ENCODE peak calls at places on chromosomes 12 and 14, in five cellular contexts. O, M, B, L and I are unnamed samples.

GRCh38 chr12:27539191-27539631 is 15.2 kb downstream of the PPFIBP1 start:
- DNase-seq in O (no peak), M (no peak), B (peak; percentile 85), L (no peak), I (no peak)

GRCh38 chr14:77022219-77022852 is 6.2 kb downstream of the IRF2BPL start:
- DNase-seq in O (no peak), M (no peak), B (no peak), L (peak; percentile 72), I (no peak)

GRCh38 chr14:59576332-59577294 is at the start of gene CCDC175:
- DNase-seq in O (peak; percentile 99), M (peak; percentile 60), B (peak; percentile 82), L (peak; percentile 92), I (peak; percentile 56)

GRCh38 chr14:76917759-76918175 is 91.6 kb downstream of the LRRC74A start:
- DNase-seq in O (no peak), M (no peak), B (no peak), L (no peak), I (no peak)

GRCh38 chr14:54947230-54947629 is 44.6 kb upstream of the GCH1 start:
- DNase-seq in O (no peak), M (no peak), B (no peak), L (no peak), I (no peak)

GRCh38 chr12:109715310-109716091 is 1.9 kb downstream of the FAM222A start:
- DNase-seq in O (peak; percentile 69), M (no peak), B (no peak), L (peak; percentile 54), I (no peak)

GRCh38 chr14:95204705-95205104 is 47.4 kb upstream of the DICER1 start:
- DNase-seq in O (no peak), M (no peak), B (no peak), L (no peak), I (no peak)

GRCh38 chr14:68668531-68668930 is 124.3 kb downstream of the ZFP36L1 start:
- DNase-seq in O (no peak), M (no peak), B (no peak), L (no peak), I (no peak)

GRCh38 chr12:3604750-3605638 is 114.0 kb downstream of the PRMT8 start:
- DNase-seq in O (peak; percentile 39), M (no peak), B (no peak), L (peak; percentile 53), I (no peak)

GRCh38 chr14:61925043-61925442 is 162.8 kb downstream of the SNAPC1 start:
- DNase-seq in O (peak; percentile 56), M (peak; percentile 18), B (peak; percentile 36), L (no peak), I (peak; percentile 15)

GRCh38 chr12:131830335-131831020 is 2.3 kb downstream of the MMP17 start:
- DNase-seq in O (peak; percentile 88), M (peak; percentile 23), B (peak; percentile 83), L (peak; percentile 53), I (peak; percentile 64)

GRCh38 chr12:67441736-67442346 is 172.7 kb downstream of the CAND1 start:
- DNase-seq in O (peak; percentile 86), M (peak; percentile 61), B (peak; percentile 81), L (peak; percentile 95), I (peak; percentile 48)

GRCh38 chr12:116368196-116369194 is 91.0 kb upstream of the MED13L start:
- DNase-seq in O (no peak), M (no peak), B (peak; percentile 33), L (peak; percentile 72), I (no peak)

GRCh38 chr12:116366824-116367223 is 89.3 kb upstream of the MED13L start:
- DNase-seq in O (no peak), M (no peak), B (no peak), L (no peak), I (no peak)

GRCh38 chr12:116365606-116366455 is 88.3 kb upstream of the MED13L start:
- DNase-seq in O (no peak), M (no peak), B (no peak), L (peak; percentile 49), I (no peak)

GRCh38 chr12:116365114-116365513 is 87.6 kb upstream of the MED13L start:
- DNase-seq in O (no peak), M (no peak), B (no peak), L (no peak), I (no peak)

GRCh38 chr12:116366456-116366776 is 88.9 kb upstream of the MED13L start:
- DNase-seq in O (peak; percentile 21), M (no peak), B (no peak), L (no peak), I (no peak)
- TF ChIP-seq CTCF in O (no peak), M (no peak), B (no peak), L (no peak), I (no peak)

DNA sequence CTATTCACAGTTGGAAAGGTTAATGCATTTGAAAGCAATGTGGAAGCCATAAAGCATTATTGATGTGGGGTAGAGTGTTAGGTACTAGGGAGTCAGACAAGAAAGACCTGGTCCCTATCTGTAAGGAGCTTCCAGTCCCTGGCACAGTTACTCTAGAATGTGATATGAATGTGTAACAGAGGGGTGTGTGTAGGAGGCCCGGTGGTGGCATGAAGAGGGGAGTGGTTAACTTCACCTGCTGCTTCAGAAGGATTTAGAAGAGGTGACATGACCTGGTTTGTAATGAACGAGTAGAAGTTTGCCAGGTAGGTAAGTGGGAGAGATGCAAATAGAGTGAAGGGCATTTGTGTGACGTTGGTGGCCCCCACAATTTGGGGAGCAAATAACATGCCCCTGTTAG is 15.1 kb upstream of the GALNT6 start:
- DNase-seq in O (no peak), M (no peak), B (no peak), L (no peak), I (no peak)
- H3K9ac ChIP-seq in O (no peak overlapping the region), M (no peak overlapping the region), B (no peak overlapping the region), L (peak overlapping the region; percentile 31), I (no peak overlapping the region)

GRCh38 chr12:52394836-52395405 is 9.5 kb upstream of the KRT84 start:
- DNase-seq in O (no peak), M (no peak), B (no peak), L (no peak), I (no peak)

GRCh38 chr12:52398176-52398575 is 8.0 kb downstream of the KRT82 start:
- DNase-seq in O (no peak), M (no peak), B (no peak), L (no peak), I (no peak)

GRCh38 chr12:52396656-52397055 is 9.5 kb downstream of the KRT82 start:
- DNase-seq in O (no peak), M (no peak), B (no peak), L (no peak), I (no peak)

GRCh38 chr12:52392465-52393007 is 7.1 kb upstream of the KRT84 start:
- DNase-seq in O (no peak), M (no peak), B (no peak), L (no peak), I (no peak)

GRCh38 chr12:52395761-52396434 is 10.2 kb downstream of the KRT82 start:
- DNase-seq in O (peak; percentile 54), M (peak; percentile 75), B (no peak), L (peak; percentile 40), I (no peak)
- TF ChIP-seq CTCF in O (peak; percentile 55), M (peak; percentile 87), B (no peak), L (peak; percentile 34), I (no peak)

DNA sequence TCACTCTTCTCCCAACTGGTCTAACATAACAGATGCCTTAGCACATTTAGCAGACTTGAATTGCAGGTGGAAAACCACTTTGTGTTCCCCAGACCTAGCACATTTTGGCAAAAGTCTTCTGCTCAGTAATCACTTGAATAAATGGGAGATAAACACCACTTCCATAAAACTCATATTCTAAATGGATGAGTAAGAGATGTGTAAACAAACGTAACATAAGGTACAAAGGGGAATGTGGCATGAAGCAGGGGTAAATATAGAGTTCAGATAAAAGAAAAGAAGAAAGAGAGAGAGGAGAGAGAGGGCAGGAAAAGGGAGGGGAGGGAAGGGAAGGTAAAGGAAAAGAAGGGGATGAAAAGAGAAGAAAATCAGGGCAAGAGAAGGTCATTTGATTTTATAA is 17.0 kb upstream of the KERA start:
- DNase-seq in O (no peak), M (no peak), B (no peak), L (no peak), I (no peak)
- H3K9ac ChIP-seq in O (no peak overlapping the region), M (no peak overlapping the region), B (no peak overlapping the region), L (no peak overlapping the region), I (no peak overlapping the region)